ENCODE peak calls at places on chromosomes 7 and 10, in five cellular contexts. Q is uterus, M is keratinocyte, I is OCI-LY7, J is hepatocyte. L is an unnamed sample.

GRCh38 chr7:19587291-19587690 is 121.5 kb downstream of the POLR1F start:
- DNase-seq in Q (no peak), M (no peak), I (no peak), J (no peak), L (no peak)

GRCh38 chr10:49817845-49818244 is 55.7 kb upstream of the OGDHL start:
- DNase-seq in Q (no peak), M (no peak), I (no peak), J (no peak), L (no peak)

GRCh38 chr7:99365318-99366141 is 9.0 kb upstream of the ARPC1B start:
- DNase-seq in Q (no peak), M (no peak), I (peak; percentile 55), J (peak; percentile 48), L (peak; percentile 55)

GRCh38 chr10:21517134-21517982 is 8.1 kb downstream of the SKIDA1 start:
- DNase-seq in Q (peak; percentile 68), M (no peak), I (peak; percentile 47), J (peak; percentile 52), L (peak; percentile 40)

GRCh38 chr10:103784089-103784488 is 71.3 kb downstream of the SH3PXD2A start:
- DNase-seq in Q (no peak), M (no peak), I (no peak), J (no peak), L (no peak)

GRCh38 chr7:64313740-64314491 is at the start of gene ZNF736:
- DNase-seq in Q (peak; percentile 86), M (no peak), I (peak; percentile 96), J (no peak), L (peak; percentile 93)

GRCh38 chr10:50224330-50224952 is 26.9 kb downstream of the ASAH2 start:
- DNase-seq in Q (no peak), M (peak; percentile 48), I (peak; percentile 68), J (peak; percentile 66), L (peak; percentile 92)

GRCh38 chr10:72292223-72292691 is 18.5 kb downstream of the DDIT4 start:
- DNase-seq in Q (no peak), M (peak; percentile 99), I (no peak), J (peak; percentile 64), L (peak; percentile 98)

GRCh38 chr7:27723086-27723485 is 16.9 kb upstream of the TAX1BP1 start:
- DNase-seq in Q (no peak), M (no peak), I (peak; percentile 8), J (no peak), L (peak; percentile 43)

GRCh38 chr7:85341973-85342372 is 155.1 kb upstream of the SEMA3D start:
- DNase-seq in Q (no peak), M (no peak), I (no peak), J (no peak), L (peak; percentile 12)

DNA sequence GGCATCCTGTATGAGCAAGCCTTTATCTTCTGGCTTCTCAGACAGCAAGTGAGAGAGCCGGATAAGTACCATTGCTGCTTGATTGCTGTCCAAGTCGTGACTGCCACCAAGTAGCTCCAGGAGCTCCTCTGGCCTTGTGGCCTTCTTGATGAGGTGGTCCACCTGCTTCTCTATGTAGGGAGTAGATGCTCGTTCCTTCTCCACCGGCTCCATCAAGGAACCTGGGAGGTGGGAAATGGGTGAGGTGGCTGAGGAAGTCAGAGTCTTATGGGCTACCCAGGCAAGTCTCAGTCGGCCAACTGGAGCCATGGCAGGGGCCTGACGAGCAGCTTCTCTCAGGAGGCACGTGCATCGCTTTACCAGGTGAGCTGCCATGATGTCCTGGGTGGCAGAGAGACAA is 2.6 kb downstream of the TBRG4 start:
- DNase-seq in Q (no peak), M (no peak), I (no peak), J (no peak), L (no peak)
- H3K36me3 ChIP-seq in Q (no peaks in the 10 kb centered on the region), M (peaks cover 37% of the 10 kb centered on the region), I (peaks cover 63% of the 10 kb centered on the region), J (no peaks in the 10 kb centered on the region), L (peaks cover 41% of the 10 kb centered on the region)

GRCh38 chr7:105204953-105205352 is 183.8 kb downstream of the SRPK2 start:
- DNase-seq in Q (no peak), M (no peak), I (no peak), J (no peak), L (no peak)
- H3K36me3 ChIP-seq in Q (no peaks in the 10 kb centered on the region), M (peaks cover 10% of the 10 kb centered on the region), I (no peaks in the 10 kb centered on the region), J (no peaks in the 10 kb centered on the region), L (peaks cover 1% of the 10 kb centered on the region)

DNA sequence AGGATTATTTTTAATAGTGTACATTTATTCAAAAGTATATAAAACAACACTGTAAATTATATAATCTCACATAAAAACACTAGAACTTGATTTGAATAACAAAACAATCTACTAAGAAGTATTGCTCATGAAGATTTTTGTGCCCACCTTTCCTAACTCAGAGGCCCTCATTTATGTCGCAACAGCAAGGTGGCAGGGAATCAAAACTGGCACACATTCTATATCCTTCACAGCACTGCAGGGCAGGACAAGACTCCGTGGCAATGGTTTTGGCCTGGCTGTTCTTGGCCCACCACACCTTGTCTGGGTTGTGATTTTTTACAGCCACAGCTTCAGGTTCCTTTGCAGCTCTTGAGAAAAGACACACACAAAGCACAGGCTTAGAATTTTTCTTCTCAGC is 3.4 kb upstream of the CUZD1 start:
- DNase-seq in Q (no peak), M (no peak), I (no peak), J (no peak), L (no peak)
- H3K36me3 ChIP-seq in Q (no peaks in the 10 kb centered on the region), M (peaks cover 12% of the 10 kb centered on the region), I (no peaks in the 10 kb centered on the region), J (no peaks in the 10 kb centered on the region), L (no peaks in the 10 kb centered on the region)

DNA sequence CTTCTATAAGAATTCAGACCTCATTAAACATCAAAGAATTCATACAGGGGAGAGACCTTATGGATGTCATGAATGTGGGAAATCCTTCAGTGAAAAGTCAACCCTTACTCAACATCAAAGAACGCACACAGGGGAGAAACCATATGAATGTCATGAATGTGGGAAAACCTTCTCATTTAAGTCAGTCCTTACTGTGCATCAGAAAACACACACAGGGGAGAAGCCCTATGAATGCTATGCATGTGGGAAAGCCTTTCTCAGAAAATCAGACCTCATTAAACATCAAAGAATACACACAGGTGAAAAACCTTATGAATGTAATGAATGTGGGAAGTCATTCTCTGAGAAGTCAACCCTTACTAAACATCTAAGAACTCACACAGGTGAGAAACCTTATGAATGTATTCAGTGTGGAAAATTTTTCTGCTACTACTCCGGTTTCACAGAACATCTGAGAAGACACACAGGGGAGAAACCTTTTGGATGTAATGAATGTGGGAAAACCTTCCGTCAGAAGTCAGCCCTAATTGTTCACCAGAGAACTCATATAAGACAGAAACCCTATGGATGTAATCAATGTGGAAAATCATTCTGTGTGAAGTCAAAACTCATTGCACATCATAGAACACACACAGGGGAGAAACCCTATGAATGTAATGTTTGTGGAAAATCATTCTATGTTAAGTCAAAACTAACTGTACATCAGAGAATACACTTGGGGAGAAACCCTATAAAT is 24.1 kb downstream of the ZNF37A start:
- DNase-seq in Q (no peak), M (no peak), I (no peak), J (no peak), L (peak; percentile 10)
- H3K36me3 ChIP-seq in Q (no peaks in the 10 kb centered on the region), M (peaks cover 15% of the 10 kb centered on the region), I (peaks cover 69% of the 10 kb centered on the region), J (peaks cover 4% of the 10 kb centered on the region), L (peaks cover 8% of the 10 kb centered on the region)

GRCh38 chr7:128959296-128959695 is 21.6 kb downstream of the IRF5 start:
- DNase-seq in Q (no peak), M (no peak), I (no peak), J (no peak), L (no peak)
- H3K36me3 ChIP-seq in Q (no peaks in the 10 kb centered on the region), M (peaks cover 17% of the 10 kb centered on the region), I (peaks cover 89% of the 10 kb centered on the region), J (no peaks in the 10 kb centered on the region), L (peaks cover 4% of the 10 kb centered on the region)

GRCh38 chr7:16063241-16063640 is 358.1 kb downstream of the CRPPA start:
- DNase-seq in Q (no peak), M (no peak), I (no peak), J (no peak), L (no peak)

GRCh38 chr7:16061011-16061410 is 360.3 kb downstream of the CRPPA start:
- DNase-seq in Q (no peak), M (no peak), I (no peak), J (no peak), L (no peak)

GRCh38 chr7:16061630-16062029 is 359.7 kb downstream of the CRPPA start:
- DNase-seq in Q (no peak), M (no peak), I (no peak), J (no peak), L (no peak)

GRCh38 chr7:16062269-16062668 is 359.1 kb downstream of the CRPPA start:
- DNase-seq in Q (no peak), M (no peak), I (no peak), J (no peak), L (no peak)

GRCh38 chr7:16060492-16060891 is 360.8 kb downstream of the CRPPA start:
- DNase-seq in Q (no peak), M (no peak), I (no peak), J (no peak), L (no peak)
- H3K36me3 ChIP-seq in Q (no peaks in the 10 kb centered on the region), M (no peaks in the 10 kb centered on the region), I (no peaks in the 10 kb centered on the region), J (no peaks in the 10 kb centered on the region), L (no peaks in the 10 kb centered on the region)

DNA sequence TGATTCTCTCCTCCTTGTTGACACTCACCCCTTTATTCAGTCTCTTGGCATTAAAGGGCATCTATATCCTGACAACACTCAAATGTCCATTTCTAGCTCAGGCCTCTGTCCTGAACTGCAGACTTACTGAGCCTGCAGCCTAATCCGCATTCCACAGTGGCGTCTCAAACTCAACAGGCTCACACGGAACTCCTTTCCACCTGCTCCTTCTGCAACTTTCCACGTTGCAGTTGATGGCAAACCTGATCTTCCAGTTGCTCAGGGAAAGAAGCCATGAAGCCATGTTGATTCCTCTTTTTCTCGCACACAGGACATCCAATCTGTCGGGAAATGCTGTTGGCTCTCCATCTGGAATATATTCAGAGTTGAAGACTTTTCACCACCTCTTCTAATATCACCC is 522.4 kb downstream of the CCSER2 start:
- DNase-seq in Q (no peak), M (no peak), I (no peak), J (no peak), L (no peak)
- H3K36me3 ChIP-seq in Q (no peaks in the 10 kb centered on the region), M (no peaks in the 10 kb centered on the region), I (no peaks in the 10 kb centered on the region), J (no peaks in the 10 kb centered on the region), L (no peaks in the 10 kb centered on the region)

GRCh38 chr10:100507357-100507732 is 12.3 kb downstream of the SEC31B start:
- DNase-seq in Q (no peak), M (no peak), I (no peak), J (no peak), L (no peak)
- H3K36me3 ChIP-seq in Q (no peaks in the 10 kb centered on the region), M (peaks cover 7% of the 10 kb centered on the region), I (no peaks in the 10 kb centered on the region), J (no peaks in the 10 kb centered on the region), L (peaks cover 1% of the 10 kb centered on the region)

GRCh38 chr10:3132036-3133025 is 40.3 kb downstream of the PITRM1 start:
- DNase-seq in Q (no peak), M (no peak), I (no peak), J (no peak), L (peak; percentile 53)
- H3K36me3 ChIP-seq in Q (no peaks in the 10 kb centered on the region), M (peaks cover 39% of the 10 kb centered on the region), I (peaks cover 96% of the 10 kb centered on the region), J (no peaks in the 10 kb centered on the region), L (peaks cover 41% of the 10 kb centered on the region)

GRCh38 chr7:81705206-81705605 is 64.6 kb downstream of the HGF start:
- DNase-seq in Q (no peak), M (no peak), I (no peak), J (no peak), L (peak; percentile 7)
- H3K36me3 ChIP-seq in Q (no peaks in the 10 kb centered on the region), M (no peaks in the 10 kb centered on the region), I (no peaks in the 10 kb centered on the region), J (no peaks in the 10 kb centered on the region), L (no peaks in the 10 kb centered on the region)

L was measured in bronchial epithelial cell.